ENCODE peak calls at places on chromosomes 2 and 18, in five cellular contexts. K is fibroblast of mammary gland, Q is astrocyte of the spinal cord, V is GM23338, M is suprapubic skin. L is an unnamed sample.

GRCh38 chr2:66344087-66344663 is 90.8 kb upstream of the MEIS1 start:
- DNase-seq in V (no peak), M (no peak), K (no peak), Q (no peak), L (no peak)

GRCh38 chr2:151289972-151290335 is 486 bp upstream of the NMI start:
- DNase-seq in V (peak; percentile 25), Q (no peak), M (no peak), K (peak; percentile 71), L (peak; percentile 55)

GRCh38 chr2:131431336-131431735 is 44.6 kb upstream of the TUBA3D start:
- DNase-seq in K (peak; percentile 65), M (no peak), Q (peak; percentile 39), V (no peak), L (no peak)

GRCh38 chr18:8673276-8674209 is 31.8 kb upstream of the MTCL1 start:
- DNase-seq in K (no peak), V (no peak), M (no peak), Q (no peak), L (no peak)

GRCh38 chr2:55992465-55992864 is 68.9 kb upstream of the EFEMP1 start:
- DNase-seq in Q (peak; percentile 98), V (no peak), K (peak; percentile 97), M (no peak), L (no peak)

GRCh38 chr2:31171142-31171541 is 32.9 kb upstream of the GALNT14 start:
- DNase-seq in K (no peak), Q (no peak), M (no peak), V (no peak), L (no peak)

GRCh38 chr2:162609798-162610197 is 228.8 kb downstream of the KCNH7 start:
- DNase-seq in K (no peak), V (no peak), M (no peak), Q (no peak), L (no peak)

GRCh38 chr2:66240284-66240683 is 194.6 kb upstream of the MEIS1 start:
- DNase-seq in V (no peak), Q (peak; percentile 13), K (peak; percentile 26), M (no peak), L (no peak)

GRCh38 chr2:32812316-32812715 is 134.4 kb upstream of the LTBP1 start:
- DNase-seq in V (no peak), K (no peak), M (no peak), Q (no peak), L (no peak)

GRCh38 chr2:33521791-33522281 is 45.4 kb downstream of the RASGRP3 start:
- DNase-seq in Q (peak; percentile 86), K (peak; percentile 85), M (no peak), V (no peak), L (no peak)

GRCh38 chr2:147867050-147867449 is 22.2 kb downstream of the ACVR2A start:
- DNase-seq in V (no peak), M (no peak), Q (no peak), K (no peak), L (no peak)

GRCh38 chr2:69549421-69549820 is 94.1 kb downstream of the AAK1 start:
- DNase-seq in K (peak; percentile 25), Q (peak; percentile 54), M (no peak), V (no peak), L (no peak)

DNA sequence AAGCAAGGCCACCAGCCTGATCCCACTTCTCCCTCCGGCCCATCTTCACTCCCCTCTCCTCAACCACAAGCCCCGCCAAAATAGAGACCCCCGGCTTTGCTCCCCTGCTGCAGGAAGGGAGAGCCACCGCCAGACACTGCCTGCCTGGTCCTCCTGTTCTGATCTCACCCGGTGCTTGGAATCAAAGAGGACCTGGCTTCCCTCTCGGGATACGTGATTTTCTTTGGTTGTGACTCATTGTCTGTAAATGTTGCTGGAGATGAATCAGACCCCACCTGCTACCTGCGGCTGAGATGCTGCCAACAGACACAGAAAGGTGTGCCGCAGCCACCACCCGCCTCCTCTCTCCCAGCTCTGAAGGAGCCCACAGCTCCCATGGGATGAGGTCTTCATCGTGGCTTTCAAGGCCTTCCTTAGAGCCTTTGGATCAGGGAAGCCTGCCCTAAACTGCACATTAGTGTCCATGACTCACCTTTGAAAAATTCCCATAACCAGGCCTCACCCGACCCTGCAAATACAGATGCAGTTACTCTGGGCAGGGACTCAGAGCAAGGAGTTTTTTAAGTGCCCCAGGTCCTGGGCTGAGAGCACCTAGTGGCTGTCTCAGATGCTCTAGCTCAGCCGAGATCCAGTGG is 79.4 kb upstream of the ZNF532 start:
- DNase-seq in K (peak; percentile 79), V (no peak), M (no peak), Q (peak; percentile 92), L (no peak)
- H3K4me3 ChIP-seq in K (no peak overlapping the region), V (no peak overlapping the region), M (no peak overlapping the region), Q (no peak overlapping the region), L (no peak overlapping the region)

GRCh38 chr18:80067321-80067720 is 33.1 kb downstream of the RBFA start:
- DNase-seq in K (no peak), Q (no peak), V (no peak), M (no peak), L (no peak)

GRCh38 chr18:80068571-80069272 is 34.5 kb downstream of the RBFA start:
- DNase-seq in V (no peak), M (no peak), Q (no peak), K (no peak), L (no peak)

GRCh38 chr18:80074183-80074582 is 34.9 kb upstream of the ADNP2 start:
- DNase-seq in Q (no peak), M (no peak), V (no peak), K (no peak), L (no peak)

GRCh38 chr18:80067897-80068296 is 33.7 kb downstream of the RBFA start:
- DNase-seq in M (no peak), Q (no peak), K (no peak), V (no peak), L (no peak)

DNA sequence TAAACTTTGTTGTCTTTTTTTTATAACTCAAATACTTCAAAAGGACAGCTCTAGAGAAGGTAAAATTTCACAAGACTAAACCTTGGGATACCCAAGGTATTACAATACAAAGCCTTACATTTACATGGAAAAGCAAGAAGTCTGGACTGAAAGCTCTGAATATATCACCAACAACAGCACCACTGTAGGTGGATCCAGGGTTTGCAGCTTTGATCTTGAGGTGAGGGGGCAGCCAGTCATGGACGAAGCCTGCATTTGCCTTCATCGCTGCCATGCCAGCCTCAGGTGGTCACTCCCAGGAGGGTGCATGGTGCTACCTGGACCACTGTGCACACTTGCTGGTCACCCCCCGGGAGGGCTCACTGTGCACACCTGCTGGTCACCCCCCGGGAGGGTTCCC is 36.6 kb downstream of the RBFA start:
- DNase-seq in K (no peak), M (no peak), Q (no peak), V (peak; percentile 26), L (no peak)
- TF ChIP-seq CTCF in K (no peak), M (no peak), Q (no peak), V (no peak), L (no peak)

DNA sequence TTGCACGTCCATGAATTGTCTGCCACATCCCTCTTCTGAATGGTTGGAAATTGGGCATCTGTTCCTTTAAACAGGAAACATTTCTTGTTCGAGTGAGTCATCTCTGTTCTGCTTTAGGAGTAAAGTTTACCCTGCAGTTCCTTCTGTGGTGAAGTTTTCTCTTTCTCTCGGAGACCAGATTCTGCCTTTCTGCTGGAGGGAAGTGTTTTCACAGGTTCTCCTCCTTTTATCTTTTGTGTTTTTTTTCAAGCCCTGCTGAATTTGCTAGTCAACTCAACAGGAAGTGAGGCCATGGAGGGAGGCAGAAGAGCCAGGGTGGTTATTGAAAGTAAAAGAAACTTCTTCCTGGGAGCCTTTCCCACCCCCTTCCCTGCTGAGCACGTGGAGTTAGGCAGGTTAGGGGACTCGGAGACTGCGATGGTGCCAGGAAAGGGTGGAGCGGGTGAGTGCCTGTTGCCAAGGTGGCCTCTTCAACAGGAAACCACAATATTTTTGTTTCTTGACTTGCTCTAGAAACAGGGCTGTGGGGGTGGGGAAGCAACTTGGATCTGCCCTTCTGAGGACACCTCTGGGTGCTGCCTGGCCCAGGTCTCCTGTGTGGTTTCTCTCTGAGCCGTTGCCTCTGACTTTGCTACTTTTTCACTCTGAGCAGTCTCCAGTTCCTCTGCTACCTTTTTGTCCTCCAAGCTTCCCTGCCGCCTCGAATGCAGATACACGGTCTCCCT is 2.2 kb upstream of the CASP8 start:
- DNase-seq in M (peak; percentile 86), K (peak; percentile 84), Q (peak; percentile 92), V (peak; percentile 53), L (peak; percentile 97)
- H3K4me3 ChIP-seq in M (peak overlapping the region; percentile 51), K (peak overlapping the region; percentile 83), Q (peak overlapping the region; percentile 66), V (peak overlapping the region; percentile 43), L (peak overlapping the region; percentile 73)

GRCh38 chr2:74343316-74343715 is at the start of gene SLC4A5:
- DNase-seq in K (no peak), Q (no peak), V (no peak), M (no peak), L (no peak)
- TF ChIP-seq CTCF in K (no peak), Q (no peak), V (no peak), M (no peak), L (no peak)

DNA sequence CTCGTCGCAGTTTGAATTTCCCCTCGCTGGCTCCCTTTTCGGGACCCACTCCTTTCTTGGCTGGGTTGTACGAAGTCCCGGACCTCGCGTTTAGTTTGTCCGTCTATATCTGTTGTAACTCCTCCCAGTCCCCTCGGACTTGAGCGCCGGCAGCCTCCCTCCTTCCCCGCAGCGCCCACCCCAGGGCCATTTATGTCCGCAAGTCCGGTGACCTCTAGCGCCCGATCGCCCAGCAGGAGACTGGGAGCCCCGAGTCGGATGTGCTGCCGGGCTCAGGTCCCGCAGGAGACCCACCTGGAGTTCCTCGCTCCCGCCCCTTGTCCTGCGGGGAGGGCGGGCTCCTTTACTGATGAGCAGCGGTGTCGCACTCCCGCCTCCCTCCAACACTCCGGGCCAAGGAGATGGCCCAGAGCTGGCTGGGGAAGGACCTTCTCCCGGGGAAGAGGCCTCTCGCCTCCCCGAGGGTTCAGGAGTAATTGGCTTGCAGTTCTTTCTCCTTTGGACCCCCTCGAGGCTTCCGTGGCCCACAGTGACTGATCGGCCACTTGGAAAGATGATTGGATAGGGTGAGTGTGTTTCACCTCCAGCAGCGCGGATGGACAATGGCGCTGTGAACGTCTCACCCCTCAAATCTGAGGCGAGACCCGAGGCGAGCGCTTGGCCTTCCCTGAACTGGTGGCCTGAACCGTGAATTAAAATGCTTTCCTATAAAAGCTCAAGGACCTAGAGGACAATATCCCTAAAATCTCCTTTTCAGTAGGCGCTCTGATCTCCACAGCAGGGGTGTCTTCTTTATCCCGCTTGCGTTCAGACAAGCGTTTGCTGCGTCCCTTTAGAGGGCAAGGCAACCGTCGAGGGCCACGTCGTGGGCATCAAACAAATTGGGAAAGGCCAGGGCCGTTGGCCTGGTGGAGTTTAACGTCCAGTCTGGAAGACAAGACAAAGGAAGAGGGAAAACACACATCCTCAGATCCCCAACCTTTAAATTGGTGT is 978 bp upstream of the RAX start:
- DNase-seq in V (peak; percentile 75), K (no peak), M (no peak), Q (no peak), L (no peak)
- H3K4me3 ChIP-seq in V (peak overlapping the region; percentile 88), K (no peak overlapping the region), M (no peak overlapping the region), Q (no peak overlapping the region), L (no peak overlapping the region)

GRCh38 chr2:224611938-224612337 is 26.8 kb upstream of the CUL3 start:
- DNase-seq in M (no peak), V (peak; percentile 28), K (no peak), Q (no peak), L (no peak)
- TF ChIP-seq CTCF in M (no peak), V (peak; percentile 60), K (no peak), Q (peak; percentile 3), L (no peak)

GRCh38 chr2:215171151-215171550 is 32.7 kb upstream of the ABCA12 start:
- DNase-seq in K (no peak), Q (peak; percentile 3), M (no peak), V (no peak), L (no peak)
- H3K4me3 ChIP-seq in K (no peak overlapping the region), Q (no peak overlapping the region), M (no peak overlapping the region), V (no peak overlapping the region), L (no peak overlapping the region)